ENCODE peak calls at places on chromosomes 4 and X, in nine cellular contexts. F is A549, S is H1, B is NB4, D is endothelial cell of umbilical vein, V is HCT116, J is HepG2, W is SK-N-SH, R is GM12878. A is an unnamed sample.

GRCh38 chr4:66575024-66575696 is 904.9 kb upstream of the EPHA5 start:
- DNase-seq in D (no peak), J (peak), S (no peak), F (peak), R (no peak), B (no peak), V (no peak), W (no peak), A (no peak)

GRCh38 chr4:137536789-137537561 is 4.7 kb upstream of the PCDH18 start:
- DNase-seq in V (no peak), F (no peak), W (no peak), B (no peak), J (no peak), R (no peak), S (no peak), D (no peak), A (no peak)

GRCh38 chr4:100555791-100556190 is 38.0 kb upstream of the EMCN start:
- DNase-seq in W (no peak), F (no peak), V (no peak), J (no peak), S (no peak), R (no peak), D (peak), B (no peak), A (no peak)

GRCh38 chr4:5338511-5338910 is 287.2 kb downstream of the STK32B start:
- DNase-seq in V (no peak), B (no peak), D (no peak), F (no peak), R (no peak), S (no peak), J (no peak), W (no peak), A (no peak)

GRCh38 chrX:130055899-130056298 is 54.4 kb downstream of the ELF4 start:
- DNase-seq in V (no peak), B (no peak), F (no peak), J (no peak), S (no peak), D (no peak), W (no peak), R (no peak), A (peak)

GRCh38 chrX:102835504-102836146 is 101.4 kb upstream of the RAB40AL start:
- DNase-seq in V (no peak), W (no peak), J (peak), B (peak), S (peak), R (no peak), F (peak), D (peak), A (peak)

GRCh38 chr4:23631255-23631950 is 258.4 kb downstream of the PPARGC1A start:
- DNase-seq in J (no peak), F (no peak), V (no peak), B (no peak), D (no peak), R (no peak), W (no peak), S (no peak), A (no peak)

GRCh38 chrX:107970073-107970472 is 12.1 kb downstream of the TEX13B start:
- DNase-seq in W (no peak), F (no peak), R (no peak), V (no peak), S (no peak), D (no peak), B (no peak), J (no peak), A (no peak)

GRCh38 chrX:120459313-120459712 is 9.8 kb downstream of the LAMP2 start:
- DNase-seq in R (no peak), D (no peak), S (no peak), W (no peak), J (no peak), V (no peak), B (no peak), F (no peak), A (no peak)

GRCh38 chr4:184536070-184536880 is 61.9 kb upstream of the IRF2 start:
- DNase-seq in S (no peak), W (no peak), F (no peak), V (no peak), J (no peak), R (no peak), B (no peak), D (no peak), A (no peak)

GRCh38 chr4:97016186-97016945 is 1126.9 kb downstream of the STPG2 start:
- DNase-seq in B (no peak), S (no peak), F (no peak), W (no peak), R (no peak), V (no peak), J (no peak), D (no peak), A (no peak)

DNA sequence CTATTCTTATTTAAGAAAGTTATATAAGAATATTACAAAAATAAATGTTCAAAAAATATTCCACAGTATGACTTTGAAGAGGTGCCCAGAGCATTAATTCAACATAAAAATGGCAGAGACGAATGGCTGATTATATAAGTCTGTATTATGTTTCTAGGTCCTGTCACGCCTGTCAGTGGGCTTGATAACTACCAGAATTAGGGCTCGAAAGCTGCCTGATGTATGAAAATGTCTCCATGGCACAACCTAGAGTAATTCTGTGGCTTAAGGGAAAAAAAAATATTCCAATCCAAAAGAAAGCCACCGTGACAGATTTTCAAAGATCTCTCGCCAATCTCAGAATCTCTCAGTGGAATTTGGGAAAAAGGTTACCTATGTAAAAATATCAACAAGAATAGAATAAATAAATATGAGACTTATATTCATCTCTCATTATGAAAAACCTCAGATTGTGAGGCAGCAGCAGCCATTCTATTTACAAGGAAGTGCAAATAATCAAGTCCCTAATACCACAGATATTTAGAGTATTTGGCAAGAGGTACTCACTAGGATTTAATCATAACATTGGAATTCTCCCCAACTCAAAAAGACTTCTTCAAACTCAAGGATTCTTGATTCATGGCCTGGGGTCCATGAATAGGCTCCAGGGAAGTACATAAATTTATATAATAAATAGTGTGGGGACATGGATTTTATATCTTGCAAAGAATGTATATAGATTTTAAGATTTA is 489.1 kb upstream of the INTU start:
- DNase-seq in W (no peak), V (no peak), D (no peak), B (no peak), J (no peak), F (no peak), S (no peak), R (no peak), A (no peak)
- TF ChIP-seq MAX in W (no peak), V (no peak), D (no peak), B (no peak), J (no peak), F (no peak), S (no peak), R (no peak), A (no peak)

GRCh38 chr4:36921474-36922220 is 322.9 kb upstream of the NWD2 start:
- DNase-seq in S (no peak), W (no peak), V (no peak), J (no peak), D (no peak), R (no peak), F (no peak), B (no peak), A (no peak)
- TF ChIP-seq MAX in S (no peak), W (no peak), V (no peak), J (no peak), D (no peak), R (no peak), F (no peak), B (no peak), A (no peak)

DNA sequence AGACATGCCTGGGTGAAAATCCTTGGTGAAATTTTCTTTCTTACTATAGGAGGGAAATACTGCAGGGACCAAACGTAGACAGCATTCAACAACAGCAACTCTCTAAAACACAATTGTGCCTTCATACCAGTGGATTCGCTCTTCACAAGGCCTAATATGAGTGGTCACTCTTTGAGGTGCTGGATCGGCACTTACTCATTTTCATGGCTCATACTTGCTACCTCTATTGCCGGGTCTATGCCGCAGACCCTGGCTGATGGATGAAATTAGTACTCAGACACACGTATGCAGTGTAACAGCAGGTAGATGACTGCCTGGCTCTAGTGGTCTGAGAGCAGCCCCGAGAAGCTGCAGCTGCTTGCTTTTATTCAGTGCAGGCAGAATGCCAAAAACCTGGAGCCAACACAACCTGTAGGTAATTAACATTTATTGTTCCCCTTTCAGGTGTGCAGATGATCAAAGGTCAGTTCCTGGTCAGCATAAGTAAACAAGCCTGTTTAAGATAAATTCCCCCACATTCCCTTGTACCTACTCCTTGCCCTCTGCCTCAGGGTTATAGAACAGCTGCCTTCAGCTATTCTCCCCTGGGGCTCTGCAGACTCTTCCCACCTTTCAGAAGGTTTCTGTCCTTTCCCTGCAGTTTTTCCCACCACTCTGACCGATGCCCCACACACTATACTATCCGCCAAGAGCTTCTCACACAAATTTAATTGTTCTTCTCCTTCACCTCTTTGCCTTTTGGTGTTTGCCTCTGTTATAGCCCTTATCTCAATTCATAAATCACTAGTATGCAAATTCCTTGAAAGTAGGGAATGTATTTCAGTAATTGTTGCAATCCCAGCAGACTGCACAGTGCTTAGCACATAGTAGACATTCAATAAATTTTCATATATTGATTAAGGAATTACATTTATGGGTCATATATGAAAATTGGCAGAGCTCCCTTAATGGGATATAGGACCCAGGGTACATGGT is 210.0 kb downstream of the SPANXN3 start:
- DNase-seq in R (no peak), B (no peak), V (no peak), D (no peak), S (peak), W (no peak), J (no peak), F (no peak), A (no peak)
- TF ChIP-seq MAX in R (no peak), B (no peak), V (no peak), D (no peak), S (no peak), W (no peak), J (no peak), F (no peak), A (no peak)

GRCh38 chrX:41240504-41240903 is 93.5 kb upstream of the DDX3X start:
- DNase-seq in F (no peak), R (no peak), J (no peak), S (no peak), D (no peak), W (no peak), B (peak), V (no peak), A (no peak)

GRCh38 chrX:41250867-41251266 is 83.1 kb upstream of the DDX3X start:
- DNase-seq in S (no peak), J (no peak), D (peak), F (no peak), B (no peak), R (no peak), V (no peak), W (no peak), A (no peak)

GRCh38 chrX:41241962-41242361 is 92.0 kb upstream of the DDX3X start:
- DNase-seq in V (no peak), J (no peak), R (no peak), B (no peak), S (no peak), D (no peak), F (no peak), W (no peak), A (no peak)

DNA sequence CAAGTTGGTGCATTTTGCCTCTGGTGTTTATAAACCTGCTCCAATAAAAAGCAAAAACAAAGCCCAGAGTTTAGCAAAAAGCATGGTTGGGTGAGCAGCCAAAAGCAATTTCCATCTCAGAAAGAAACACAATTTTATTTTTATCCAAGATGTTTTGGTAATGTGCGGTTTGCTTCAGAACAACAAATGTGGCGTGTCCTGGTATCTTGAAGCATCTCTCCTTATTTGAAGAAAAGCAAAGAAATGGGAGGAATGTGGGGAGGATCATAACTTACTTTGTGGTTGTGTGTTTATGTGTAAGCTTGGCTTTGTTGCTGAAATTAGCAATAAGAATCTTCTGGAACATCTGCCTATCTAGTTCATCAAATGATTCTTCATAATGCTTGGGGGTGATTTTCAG is 88.3 kb upstream of the DDX3X start:
- DNase-seq in V (no peak), W (no peak), F (no peak), D (no peak), R (no peak), S (no peak), B (no peak), J (no peak), A (no peak)
- TF ChIP-seq MAX in V (no peak), W (no peak), F (no peak), D (no peak), R (no peak), S (no peak), B (no peak), J (no peak), A (no peak)

GRCh38 chrX:43881410-43882293 is 598 bp downstream of the MAOB start:
- DNase-seq in W (peak), D (no peak), J (peak), F (no peak), S (no peak), V (no peak), B (no peak), R (no peak), A (no peak)

GRCh38 chrX:43878902-43879526 is 3.2 kb downstream of the MAOB start:
- DNase-seq in F (no peak), V (no peak), B (no peak), W (no peak), R (no peak), D (no peak), J (no peak), S (no peak), A (no peak)

GRCh38 chrX:43885617-43886016 is 3.4 kb upstream of the MAOB start:
- DNase-seq in V (no peak), R (no peak), J (no peak), W (no peak), D (no peak), B (no peak), S (no peak), F (no peak), A (no peak)

GRCh38 chrX:43880439-43880838 is 1.8 kb downstream of the MAOB start:
- DNase-seq in R (no peak), W (no peak), B (no peak), F (no peak), D (no peak), V (peak), J (no peak), S (no peak), A (no peak)

DNA sequence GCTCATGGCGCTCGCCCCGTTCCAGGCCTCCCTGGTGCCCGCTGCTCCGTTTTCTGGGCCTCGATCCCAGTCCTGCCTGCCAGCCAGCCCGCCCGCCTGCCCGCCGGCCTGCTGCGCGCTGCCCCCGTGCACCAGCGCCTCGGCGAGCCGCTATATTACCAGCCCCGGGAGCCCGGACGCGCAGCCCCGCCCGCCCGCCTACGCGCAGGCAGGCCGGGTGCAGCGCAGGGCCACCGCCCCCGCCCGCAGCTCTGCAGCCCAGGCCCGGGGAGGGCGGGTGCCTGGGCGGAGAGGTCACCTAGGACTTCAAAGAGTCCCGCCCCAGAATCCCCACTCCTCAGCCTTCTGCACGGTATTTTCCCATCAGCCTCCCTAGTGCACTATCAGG is at the start of gene MAOB:
- DNase-seq in W (peak), D (no peak), F (no peak), V (no peak), R (no peak), J (peak), S (peak), B (peak), A (peak)
- TF ChIP-seq MAX in W (no peak), D (no peak), F (no peak), V (no peak), R (no peak), J (no peak), S (peak), B (no peak), A (peak)

GRCh38 chr4:165330666-165331065 is 3.2 kb downstream of the MSMO1 start:
- DNase-seq in F (no peak), S (no peak), V (no peak), J (no peak), R (no peak), B (no peak), W (no peak), D (no peak), A (no peak)
- TF ChIP-seq MAX in F (no peak), S (no peak), V (no peak), J (no peak), R (no peak), B (no peak), W (no peak), D (no peak), A (no peak)

GRCh38 chr4:162131256-162131655 is 32.5 kb downstream of the FSTL5 start:
- DNase-seq in B (peak), W (no peak), R (no peak), V (no peak), F (peak), S (no peak), J (no peak), D (peak), A (no peak)
- TF ChIP-seq MAX in B (no peak), W (no peak), R (no peak), V (no peak), F (no peak), S (no peak), J (no peak), D (no peak), A (no peak)

GRCh38 chr4:25903905-25904747 is 9.9 kb upstream of the SMIM20 start:
- DNase-seq in W (no peak), R (no peak), B (no peak), J (no peak), D (no peak), V (no peak), F (no peak), S (no peak), A (no peak)
- TF ChIP-seq MAX in W (no peak), R (no peak), B (no peak), J (no peak), D (no peak), V (no peak), F (no peak), S (no peak), A (no peak)

GRCh38 chr4:8892556-8893226 is 21.1 kb upstream of the HMX1 start:
- DNase-seq in R (no peak), D (no peak), J (no peak), W (peak), V (no peak), F (no peak), B (no peak), S (peak), A (no peak)
- TF ChIP-seq MAX in R (no peak), D (no peak), J (no peak), W (no peak), V (no peak), F (no peak), B (no peak), S (no peak), A (no peak)

GRCh38 chrX:134548257-134548732 is 88.3 kb downstream of the HPRT1 start:
- DNase-seq in F (no peak), V (no peak), D (peak), B (peak), R (no peak), S (no peak), J (no peak), W (peak), A (no peak)
- TF ChIP-seq MAX in F (no peak), V (no peak), D (no peak), B (no peak), R (no peak), S (no peak), J (no peak), W (no peak), A (no peak)

A was measured in WTC11.